ENCODE peak calls at places on chromosomes 2 and 18, in four cellular contexts. Z, Y, I and N are unnamed samples.

GRCh38 chr2:135586148-135586547 is 54.9 kb downstream of the R3HDM1 start:
- DNase-seq in Z (peak), Y (peak), I (no peak), N (no peak)

GRCh38 chr2:119005565-119005964 is 63.6 kb downstream of the MARCO start:
- DNase-seq in Z (no peak), Y (no peak), I (no peak), N (no peak)

GRCh38 chr2:221896505-221897151 is 324.5 kb upstream of the EPHA4 start:
- DNase-seq in Z (peak), Y (peak), I (peak), N (peak)

GRCh38 chr2:6452702-6453481 is 412.8 kb downstream of the CMPK2 start:
- DNase-seq in Z (peak), Y (no peak), I (no peak), N (no peak)

GRCh38 chr2:85907671-85908157 is 18.9 kb upstream of the ST3GAL5 start:
- DNase-seq in Z (no peak), Y (peak), I (no peak), N (peak)

GRCh38 chr2:219392754-219393153 is 5.0 kb upstream of the DNPEP start:
- DNase-seq in Z (no peak), Y (no peak), I (no peak), N (no peak)

GRCh38 chr2:150376627-150377335 is 110.7 kb downstream of the RND3 start:
- DNase-seq in Z (peak), Y (peak), I (no peak), N (peak)

GRCh38 chr18:52339891-52340371 is at the start of gene DCC:
- DNase-seq in Z (peak), Y (peak), I (no peak), N (peak)

GRCh38 chr2:109231428-109231827 is 102.4 kb downstream of the SH3RF3 start:
- DNase-seq in Z (no peak), Y (no peak), I (no peak), N (no peak)

GRCh38 chr2:239236808-239237205 is 164.0 kb downstream of the HDAC4 start:
- DNase-seq in Z (no peak), Y (no peak), I (no peak), N (no peak)

GRCh38 chr2:182548031-182548950 is 121.5 kb upstream of the PDE1A start:
- DNase-seq in Z (peak), Y (peak), I (no peak), N (peak)

GRCh38 chr2:68251187-68251854 is 1.0 kb downstream of the PPP3R1 start:
- DNase-seq in Z (peak), Y (peak), I (peak), N (peak)

GRCh38 chr18:74898965-74899364 is 301.3 kb downstream of the ZNF407 start:
- DNase-seq in Z (peak), Y (peak), I (peak), N (peak)

GRCh38 chr2:230932556-230933511 is 7.8 kb upstream of the GPR55 start:
- DNase-seq in Z (peak), Y (peak), I (no peak), N (peak)

GRCh38 chr18:79872852-79873444 is 75.2 kb downstream of the KCNG2 start:
- DNase-seq in Z (no peak), Y (no peak), I (no peak), N (no peak)

GRCh38 chr2:144014108-144014507 is 505.8 kb downstream of the ZEB2 start:
- DNase-seq in Z (peak), Y (peak), I (no peak), N (peak)

GRCh38 chr2:62137431-62137830 is 58.5 kb upstream of the B3GNT2 start:
- DNase-seq in Z (no peak), Y (no peak), I (no peak), N (peak)

GRCh38 chr2:94870392-94871225 is 621 bp upstream of the TEKT4 start:
- DNase-seq in Z (no peak), Y (no peak), I (no peak), N (no peak)

GRCh38 chr2:198374375-198375072 is 570.1 kb downstream of the PLCL1 start:
- DNase-seq in Z (peak), Y (peak), I (no peak), N (peak)

GRCh38 chr2:64478502-64479230 is 24.7 kb downstream of the LGALSL start:
- DNase-seq in Z (no peak), Y (no peak), I (no peak), N (no peak)

GRCh38 chr18:46337206-46337710 is 233.1 kb downstream of the HAUS1 start:
- DNase-seq in Z (no peak), Y (no peak), I (no peak), N (no peak)

GRCh38 chr18:31438402-31438801 is 9.1 kb upstream of the DSG3 start:
- DNase-seq in Z (no peak), Y (no peak), I (no peak), N (no peak)

GRCh38 chr18:9475643-9476580 is 599 bp downstream of the RALBP1 start:
- DNase-seq in Z (peak), Y (peak), I (no peak), N (peak)

GRCh38 chr2:174692256-174692830 is 71.9 kb downstream of the CHRNA1 start:
- DNase-seq in Z (no peak), Y (peak), I (no peak), N (peak)